ENCODE peak calls at places on chromosome 9, in five cellular contexts. C is HepG2, I is heart left ventricle, W is ovary, B is uterus. O is an unnamed sample.

GRCh38 chr9:38006981-38007380 is 62.0 kb downstream of the SHB start:
- DNase-seq in C (no peak), I (no peak), W (no peak), B (no peak), O (no peak)

GRCh38 chr9:3699868-3700267 is 174.1 kb upstream of the RFX3 start:
- DNase-seq in C (no peak), I (no peak), W (no peak), B (no peak), O (no peak)

GRCh38 chr9:136292591-136293448 is 11.1 kb downstream of the CCDC187 start:
- DNase-seq in C (no peak), I (no peak), W (no peak), B (no peak), O (no peak)

GRCh38 chr9:83444110-83444509 is 94.1 kb downstream of the FRMD3 start:
- DNase-seq in C (no peak), I (peak), W (peak), B (peak), O (no peak)

GRCh38 chr9:17148324-17148723 is 13.5 kb downstream of the CNTLN start:
- DNase-seq in C (no peak), I (no peak), W (no peak), B (no peak), O (no peak)

GRCh38 chr9:126491256-126491879 is 122.4 kb upstream of the LMX1B start:
- DNase-seq in C (peak), I (no peak), W (no peak), B (no peak), O (peak)

GRCh38 chr9:109248133-109248581 is 72.7 kb downstream of the EPB41L4B start:
- DNase-seq in C (peak), I (no peak), W (no peak), B (no peak), O (no peak)

GRCh38 chr9:113355197-113355596 is 5.9 kb downstream of the BSPRY start:
- DNase-seq in C (peak), I (no peak), W (no peak), B (no peak), O (no peak)

GRCh38 chr9:134444040-134444315 is 117.7 kb downstream of the RXRA start:
- DNase-seq in C (no peak), I (no peak), W (no peak), B (no peak), O (no peak)

GRCh38 chr9:133752739-133753446 is 14.7 kb upstream of the SARDH start:
- DNase-seq in C (peak), I (no peak), W (no peak), B (no peak), O (no peak)

GRCh38 chr9:68538200-68538599 is 2.5 kb downstream of the TMEM252 start:
- DNase-seq in C (no peak), I (peak), W (no peak), B (peak), O (no peak)

GRCh38 chr9:35859310-35859994 is 10.7 kb downstream of the OR13J1 start:
- DNase-seq in C (no peak), I (peak), W (no peak), B (no peak), O (peak)

GRCh38 chr9:3977388-3977787 is 322.5 kb downstream of the GLIS3 start:
- DNase-seq in C (no peak), I (no peak), W (no peak), B (no peak), O (no peak)

GRCh38 chr9:85402541-85402940 is 339.2 kb downstream of the AGTPBP1 start:
- DNase-seq in C (no peak), I (no peak), W (no peak), B (no peak), O (no peak)

GRCh38 chr9:104987743-104988142 is 59.8 kb upstream of the ABCA1 start:
- DNase-seq in C (no peak), I (no peak), W (no peak), B (no peak), O (no peak)

GRCh38 chr9:76761448-76761847 is 2.8 kb upstream of the PCA3 start:
- DNase-seq in C (no peak), I (no peak), W (no peak), B (no peak), O (no peak)

GRCh38 chr9:69432623-69433022 is 107.6 kb downstream of the ENTREP1 start:
- DNase-seq in C (no peak), I (no peak), W (no peak), B (no peak), O (no peak)

GRCh38 chr9:123742009-123742767 is 187.7 kb downstream of the DENND1A start:
- DNase-seq in C (peak), I (peak), W (peak), B (no peak), O (no peak)

GRCh38 chr9:137108608-137109249 is 5.8 kb downstream of the DPP7 start:
- DNase-seq in C (no peak), I (no peak), W (no peak), B (no peak), O (no peak)

GRCh38 chr9:15286288-15286834 is 20.7 kb downstream of the TTC39B start:
- DNase-seq in C (no peak), I (no peak), W (no peak), B (no peak), O (no peak)

GRCh38 chr9:36192196-36192595 is 1.5 kb downstream of the CLTA start:
- DNase-seq in C (no peak), I (no peak), W (no peak), B (no peak), O (no peak)

GRCh38 chr9:78097541-78097940 is 65.9 kb upstream of the GNAQ start:
- DNase-seq in C (no peak), I (no peak), W (no peak), B (no peak), O (no peak)

GRCh38 chr9:69086769-69087168 is 51.2 kb downstream of the FXN start:
- DNase-seq in C (peak), I (no peak), W (no peak), B (no peak), O (no peak)

GRCh38 chr9:18849910-18850677 is 182.9 kb downstream of the SAXO1 start:
- DNase-seq in C (no peak), I (peak), W (no peak), B (no peak), O (no peak)

GRCh38 chr9:127904888-127905728 is 5.7 kb upstream of the ST6GALNAC6 start:
- DNase-seq in C (no peak), I (no peak), W (no peak), B (no peak), O (no peak)

GRCh38 chr9:76817489-76817888 is 53.3 kb downstream of the PCA3 start:
- DNase-seq in C (no peak), I (no peak), W (no peak), B (no peak), O (no peak)

GRCh38 chr9:96782241-96782640 is 4.4 kb upstream of the ZNF510 start:
- DNase-seq in C (no peak), I (no peak), W (no peak), B (no peak), O (no peak)

GRCh38 chr9:79447308-79447605 is 124.5 kb upstream of the TLE4 start:
- DNase-seq in C (no peak), I (no peak), W (no peak), B (no peak), O (no peak)

GRCh38 chr9:95028855-95029219 is 288.7 kb downstream of the FANCC start:
- DNase-seq in C (no peak), I (no peak), W (no peak), B (no peak), O (no peak)

DNA sequence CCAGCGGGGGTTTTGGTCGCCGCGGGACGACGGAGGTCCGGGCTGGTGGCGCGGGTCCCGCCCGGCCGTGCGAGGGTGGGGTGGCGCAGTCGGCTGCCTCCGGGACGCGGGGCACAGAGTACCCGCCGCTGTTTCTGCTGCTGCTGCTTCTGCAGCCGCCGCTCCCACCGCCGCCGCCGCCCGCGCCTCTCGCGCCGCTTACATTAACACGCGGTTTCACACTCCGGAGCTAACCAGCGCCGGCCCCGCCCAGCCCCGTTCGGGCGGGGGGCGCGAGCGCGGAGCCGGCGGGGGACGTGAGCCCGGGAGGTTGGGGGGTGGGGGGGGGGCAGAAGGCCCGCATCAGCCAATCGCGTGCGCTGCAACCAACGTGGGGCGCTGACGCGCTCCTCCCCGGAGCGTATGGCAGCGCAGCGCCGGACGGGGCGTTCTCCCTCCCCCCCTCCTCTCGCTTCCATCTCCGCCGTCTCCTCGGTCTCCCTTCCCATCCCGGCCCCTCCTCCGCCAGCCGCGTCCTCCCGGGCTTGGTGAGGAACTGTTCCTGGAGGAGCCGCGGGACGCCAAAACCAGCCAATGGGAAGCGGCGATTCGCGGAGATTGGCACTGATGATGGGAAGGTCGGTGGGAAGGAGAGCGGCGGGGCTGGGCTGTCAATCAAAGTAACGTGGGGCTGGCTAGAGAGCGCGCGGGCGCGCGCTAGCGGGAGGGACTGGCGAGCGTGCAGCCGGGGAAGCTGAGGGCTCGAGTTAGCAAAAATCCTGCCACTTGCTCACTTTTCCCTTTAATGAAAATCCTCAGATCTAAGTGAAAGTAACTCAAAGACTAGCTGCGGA is at the start of gene TLE1:
- DNase-seq in C (peak), I (peak), W (peak), B (peak), O (peak)
- TF ChIP-seq POLR2A in C (peak), I (peak), W (peak), B (peak), O (no peak)

DNA sequence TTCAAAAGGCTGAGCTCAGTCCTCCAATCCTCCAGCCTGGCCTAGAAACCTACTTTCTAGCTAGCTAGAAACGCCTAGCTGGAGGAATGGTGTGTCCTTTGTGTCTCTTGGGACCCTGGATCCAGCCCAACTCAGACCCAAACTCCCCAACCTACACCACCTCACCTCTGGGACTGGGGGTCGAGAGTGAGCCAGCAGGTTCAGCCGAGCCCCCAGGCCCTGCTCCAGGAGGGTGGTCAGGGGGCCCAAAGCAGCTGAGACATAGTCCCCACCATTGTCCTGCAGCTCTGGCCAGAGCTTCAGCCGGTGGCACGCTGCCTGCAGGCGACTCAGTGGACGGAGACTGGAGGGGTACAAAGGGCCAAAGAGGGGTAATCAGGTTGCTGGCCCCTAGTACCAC is 6.2 kb downstream of the NOL6 start:
- DNase-seq in C (no peak), I (no peak), W (peak), B (no peak), O (no peak)
- H3K4me3 ChIP-seq in C (no peak), I (no peak), W (no peak), B (no peak), O (no peak)

GRCh38 chr9:132214027-132214622 is 52.3 kb downstream of the NTNG2 start:
- DNase-seq in C (no peak), I (peak), W (peak), B (peak), O (no peak)
- TF ChIP-seq CTCF in C (no peak), I (no peak), W (no peak), B (no peak), O (no peak)

GRCh38 chr9:131429121-131430012 is 35.5 kb downstream of the PRRC2B start:
- DNase-seq in C (no peak), I (no peak), W (no peak), B (no peak), O (no peak)

GRCh38 chr9:131434673-131435072 is 40.8 kb downstream of the PRRC2B start:
- DNase-seq in C (no peak), I (no peak), W (no peak), B (no peak), O (no peak)

GRCh38 chr9:131432050-131432449 is 38.2 kb downstream of the PRRC2B start:
- DNase-seq in C (no peak), I (no peak), W (no peak), B (no peak), O (no peak)

GRCh38 chr9:131433302-131433854 is 39.5 kb downstream of the PRRC2B start:
- DNase-seq in C (no peak), I (no peak), W (no peak), B (no peak), O (no peak)

GRCh38 chr9:131432597-131433301 is 38.9 kb downstream of the PRRC2B start:
- DNase-seq in C (no peak), I (no peak), W (no peak), B (no peak), O (no peak)
- TF ChIP-seq POLR2A in C (no peak), I (no peak), W (no peak), B (no peak), O (no peak)

DNA sequence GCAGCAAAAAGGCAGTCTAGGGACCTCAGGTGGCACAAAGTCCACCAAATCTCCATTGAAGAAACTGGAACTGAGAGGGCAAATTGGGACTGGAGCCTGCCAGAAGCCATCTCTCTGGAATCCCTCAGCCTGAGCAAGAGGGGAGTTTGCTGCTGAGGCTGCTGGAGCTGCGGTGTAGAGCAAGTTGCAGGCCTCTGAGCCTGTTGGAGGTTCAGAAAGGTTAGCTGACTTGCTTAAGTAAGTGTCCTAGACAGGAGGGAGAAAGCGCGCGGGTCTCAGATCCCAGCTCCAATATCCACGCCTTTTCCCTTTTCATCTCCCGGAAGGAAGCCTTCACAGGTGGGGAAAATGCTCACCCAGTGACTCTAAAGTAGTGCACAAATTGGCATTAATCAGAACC is 1.4 kb upstream of the TGFBR1 start:
- DNase-seq in C (no peak), I (no peak), W (peak), B (peak), O (no peak)
- H3K4me3 ChIP-seq in C (no peak), I (peak), W (no peak), B (no peak), O (no peak)

GRCh38 chr9:131633491-131634031 is 88.2 kb downstream of the PRRT1B start:
- DNase-seq in C (no peak), I (no peak), W (no peak), B (no peak), O (no peak)

GRCh38 chr9:131631254-131631653 is 85.9 kb downstream of the PRRT1B start:
- DNase-seq in C (no peak), I (no peak), W (no peak), B (no peak), O (no peak)

GRCh38 chr9:131635912-131636311 is 90.6 kb downstream of the PRRT1B start:
- DNase-seq in C (no peak), I (no peak), W (no peak), B (no peak), O (no peak)

GRCh38 chr9:131636593-131636992 is 91.3 kb downstream of the PRRT1B start:
- DNase-seq in C (no peak), I (no peak), W (no peak), B (no peak), O (no peak)

DNA sequence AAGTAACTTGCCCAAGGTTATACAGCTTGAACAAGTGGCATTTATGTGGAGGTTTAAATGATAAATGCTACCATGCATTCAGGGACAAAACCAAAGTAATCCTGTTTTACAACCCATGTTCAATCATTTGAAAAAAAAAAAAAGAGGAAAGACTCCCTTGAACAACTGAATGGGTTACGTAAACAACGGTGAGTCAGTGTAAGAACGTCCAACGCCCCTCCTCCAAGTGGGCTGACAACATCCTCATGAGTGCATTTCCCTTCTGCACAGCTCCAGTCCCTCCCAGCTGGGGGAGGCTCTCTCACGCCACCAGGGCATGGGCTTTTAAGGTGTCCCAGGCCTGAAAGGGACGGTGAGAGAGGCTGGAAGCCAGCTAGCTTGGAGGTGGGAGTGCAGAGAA is 90.0 kb downstream of the PRRT1B start:
- DNase-seq in C (peak), I (peak), W (peak), B (peak), O (peak)
- TF ChIP-seq CTCF in C (peak), I (no peak), W (no peak), B (peak), O (no peak)

GRCh38 chr9:22114956-22115355 is 105.9 kb upstream of the CDKN2B start:
- DNase-seq in C (no peak), I (no peak), W (no peak), B (no peak), O (no peak)

GRCh38 chr9:22116751-22117150 is 107.6 kb upstream of the CDKN2B start:
- DNase-seq in C (no peak), I (no peak), W (no peak), B (no peak), O (no peak)

GRCh38 chr9:22118810-22119479 is 109.8 kb upstream of the CDKN2B start:
- DNase-seq in C (no peak), I (no peak), W (no peak), B (no peak), O (no peak)

GRCh38 chr9:22119537-22120167 is 110.5 kb upstream of the CDKN2B start:
- DNase-seq in C (peak), I (no peak), W (no peak), B (no peak), O (no peak)

DNA sequence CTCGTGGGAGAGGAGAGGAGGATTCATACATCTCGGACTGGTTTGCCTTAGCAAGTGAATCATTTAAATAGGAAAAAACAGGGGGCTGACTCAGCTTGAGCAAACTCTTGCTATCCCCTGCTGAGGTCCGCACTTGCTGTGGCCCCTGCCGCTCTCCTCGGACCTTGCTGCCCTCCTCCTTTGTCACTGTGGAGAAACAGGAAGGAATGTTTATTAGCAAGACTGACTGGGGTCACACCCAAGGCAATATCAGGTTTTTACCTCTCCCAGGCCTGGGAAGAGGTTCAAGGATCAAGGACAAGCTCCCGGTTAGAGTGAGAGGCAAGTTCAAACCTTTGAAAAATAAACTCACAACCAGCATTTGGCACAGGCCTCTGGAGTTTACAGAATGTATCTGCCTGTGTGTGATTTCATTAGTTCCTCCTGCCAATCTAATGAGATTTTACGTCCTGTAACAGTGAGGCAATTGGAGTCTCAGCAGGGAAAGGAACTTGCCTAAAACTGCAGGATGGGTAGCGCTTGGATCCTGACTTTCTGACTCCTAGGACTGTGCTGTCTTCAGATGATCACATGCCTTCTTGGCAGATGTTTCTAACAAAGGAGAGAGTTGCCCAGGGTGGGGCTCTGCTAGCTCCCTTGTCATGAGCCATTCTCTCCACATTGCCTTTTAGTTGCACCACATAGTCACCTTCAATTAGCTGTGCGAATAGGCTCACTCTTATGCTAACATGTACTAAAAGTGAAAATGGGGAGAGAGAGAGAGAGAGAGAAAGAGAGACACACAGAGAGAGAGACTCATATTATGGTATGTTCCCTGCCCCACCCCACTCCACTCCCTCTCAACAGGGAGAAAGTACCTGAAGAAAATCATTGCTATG is 108.6 kb upstream of the CDKN2B start:
- DNase-seq in C (peak), I (no peak), W (peak), B (no peak), O (peak)
- TF ChIP-seq POLR2A in C (no peak), I (no peak), W (no peak), B (no peak), O (no peak)

DNA sequence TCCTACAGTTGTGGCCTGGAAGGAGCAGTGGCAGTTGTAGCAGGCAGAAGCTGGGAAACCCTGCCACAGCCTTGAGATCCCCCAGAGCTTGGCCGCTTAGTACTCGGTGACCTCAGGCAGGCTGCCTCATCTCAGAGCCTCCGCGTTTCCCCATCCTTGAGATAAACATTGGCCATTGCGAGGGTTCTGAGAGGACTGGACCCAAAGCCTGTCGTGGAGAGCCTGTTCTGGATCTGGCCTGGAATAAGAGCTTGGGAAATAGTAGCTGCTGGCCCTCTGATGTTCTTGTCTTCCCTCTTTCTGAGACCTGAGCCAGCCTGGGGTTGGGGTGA is 1.3 kb downstream of the MIGA2 start:
- DNase-seq in C (no peak), I (no peak), W (no peak), B (no peak), O (no peak)
- H3K4me3 ChIP-seq in C (peak), I (peak), W (peak), B (peak), O (no peak)

O was measured in lower leg skin.